ENCODE peak calls at places on chromosomes 5 and 9, in seven cellular contexts. C is fibroblast of villous mesenchyme; I is OCI-LY7; S is suprapubic skin; F is GM23338; K is hepatocyte; Y is CD8-positive, alpha-beta T cell. J is an unnamed sample.

GRCh38 chr5:953535-954449 is 54.8 kb upstream of the NKD2 start:
- DNase-seq in C (no peak), I (no peak), S (no peak), F (no peak), K (no peak), Y (no peak), J (no peak)

GRCh38 chr5:174571662-174572397 is 152.6 kb upstream of the MSX2 start:
- DNase-seq in C (peak), I (no peak), S (no peak), F (peak), K (peak), Y (no peak), J (peak)

GRCh38 chr5:342501-343460 is 21.3 kb downstream of the AHRR start:
- DNase-seq in C (no peak), I (no peak), S (no peak), F (no peak), K (no peak), Y (no peak), J (no peak)

GRCh38 chr5:170330568-170331054 is 33.0 kb upstream of the LCP2 start:
- DNase-seq in C (no peak), I (no peak), S (no peak), F (no peak), K (no peak), Y (no peak), J (no peak)

GRCh38 chr9:131361202-131361833 is 32.6 kb upstream of the PRRC2B start:
- DNase-seq in C (peak), I (no peak), S (no peak), F (no peak), K (peak), Y (no peak), J (no peak)

GRCh38 chr9:122382901-122383850 is 12.4 kb downstream of the PTGS1 start:
- DNase-seq in C (peak), I (no peak), S (no peak), F (no peak), K (no peak), Y (no peak), J (peak)

GRCh38 chr9:75101004-75101601 is 12.8 kb downstream of the OSTF1 start:
- DNase-seq in C (no peak), I (no peak), S (no peak), F (peak), K (no peak), Y (no peak), J (no peak)

GRCh38 chr5:8908055-8908683 is 637.7 kb downstream of the SEMA5A start:
- DNase-seq in C (peak), I (peak), S (no peak), F (peak), K (peak), Y (no peak), J (peak)

GRCh38 chr5:93580387-93581100 is 475 bp downstream of the NR2F1-AS1 start:
- DNase-seq in C (peak), I (no peak), S (no peak), F (no peak), K (no peak), Y (no peak), J (peak)

GRCh38 chr9:130681769-130682489 is 11.7 kb upstream of the EXOSC2 start:
- DNase-seq in C (no peak), I (peak), S (no peak), F (peak), K (no peak), Y (no peak), J (no peak)

GRCh38 chr9:120909904-120910303 is 16.7 kb downstream of the TRAF1 start:
- DNase-seq in C (no peak), I (no peak), S (no peak), F (no peak), K (no peak), Y (no peak), J (no peak)

GRCh38 chr5:147188200-147189108 is 46.4 kb upstream of the STK32A start:
- DNase-seq in C (peak), I (peak), S (no peak), F (peak), K (peak), Y (no peak), J (peak)

GRCh38 chr5:16932401-16932800 is 3.7 kb downstream of the MYO10 start:
- DNase-seq in C (peak), I (no peak), S (no peak), F (no peak), K (no peak), Y (no peak), J (no peak)

GRCh38 chr5:38621331-38621730 is 64.9 kb upstream of the LIFR start:
- DNase-seq in C (no peak), I (no peak), S (no peak), F (no peak), K (no peak), Y (no peak), J (no peak)

GRCh38 chr5:133233616-133234015 is 181.8 kb downstream of the HSPA4 start:
- DNase-seq in C (no peak), I (no peak), S (no peak), F (no peak), K (no peak), Y (no peak), J (no peak)

GRCh38 chr5:6759401-6759800 is 46.2 kb downstream of the TENT4A start:
- DNase-seq in C (no peak), I (no peak), S (peak), F (peak), K (no peak), Y (no peak), J (no peak)

GRCh38 chr5:92559743-92560142 is 1021.3 kb downstream of the NR2F1-AS1 start:
- DNase-seq in C (peak), I (no peak), S (no peak), F (peak), K (no peak), Y (no peak), J (peak)

GRCh38 chr5:159819671-159820411 is 96.4 kb upstream of the ADRA1B start:
- DNase-seq in C (peak), I (no peak), S (peak), F (no peak), K (peak), Y (no peak), J (peak)

GRCh38 chr9:89755835-89756234 is 151.0 kb downstream of the GADD45G start:
- DNase-seq in C (peak), I (no peak), S (no peak), F (no peak), K (peak), Y (no peak), J (peak)

GRCh38 chr5:16489322-16489791 is 23.8 kb upstream of the ZNF622 start:
- DNase-seq in C (peak), I (peak), S (no peak), F (peak), K (peak), Y (no peak), J (peak)

GRCh38 chr9:76957258-76957657 is 51.3 kb upstream of the PRUNE2 start:
- DNase-seq in C (no peak), I (no peak), S (no peak), F (no peak), K (no peak), Y (no peak), J (no peak)

GRCh38 chr9:5838884-5839571 is 6.1 kb upstream of the ERMP1 start:
- DNase-seq in C (peak), I (peak), S (no peak), F (peak), K (peak), Y (no peak), J (peak)

GRCh38 chr5:123035320-123035949 is 1.1 kb downstream of the PPIC start:
- DNase-seq in C (peak), I (no peak), S (peak), F (peak), K (peak), Y (no peak), J (peak)

GRCh38 chr5:83509535-83509934 is 38.0 kb downstream of the VCAN start:
- DNase-seq in C (peak), I (no peak), S (no peak), F (no peak), K (peak), Y (no peak), J (peak)

GRCh38 chr9:111588846-111589245 is 10.6 kb downstream of the PTGR1 start:
- DNase-seq in C (no peak), I (no peak), S (no peak), F (no peak), K (no peak), Y (no peak), J (peak)

GRCh38 chr9:132163876-132164603 is 2.2 kb downstream of the NTNG2 start:
- DNase-seq in C (no peak), I (no peak), S (no peak), F (peak), K (no peak), Y (no peak), J (no peak)

GRCh38 chr5:122221857-122222256 is 90.2 kb upstream of the SNCAIP start:
- DNase-seq in C (no peak), I (no peak), S (no peak), F (peak), K (no peak), Y (no peak), J (no peak)

GRCh38 chr9:70403618-70404025 is 10.8 kb downstream of the KLF9 start:
- DNase-seq in C (no peak), I (no peak), S (no peak), F (no peak), K (no peak), Y (no peak), J (no peak)

GRCh38 chr9:106883626-106884190 is 20.7 kb downstream of the ZNF462 start:
- DNase-seq in C (peak), I (no peak), S (no peak), F (no peak), K (no peak), Y (no peak), J (peak)

GRCh38 chr9:84839538-84839937 is 170.0 kb downstream of the NTRK2 start:
- DNase-seq in C (peak), I (no peak), S (no peak), F (no peak), K (peak), Y (no peak), J (no peak)

GRCh38 chr9:114539718-114540410 is 34.6 kb upstream of the WHRN start:
- DNase-seq in C (no peak), I (peak), S (no peak), F (peak), K (no peak), Y (no peak), J (no peak)

GRCh38 chr5:119058979-119059529 is 11.8 kb upstream of the DMXL1 start:
- DNase-seq in C (no peak), I (no peak), S (no peak), F (no peak), K (no peak), Y (no peak), J (no peak)

GRCh38 chr5:135592312-135593045 is 13.7 kb upstream of the CXCL14 start:
- DNase-seq in C (no peak), I (no peak), S (no peak), F (no peak), K (no peak), Y (no peak), J (no peak)

GRCh38 chr9:18255158-18255629 is 218.8 kb upstream of the ADAMTSL1 start:
- DNase-seq in C (peak), I (peak), S (peak), F (peak), K (peak), Y (peak), J (peak)

GRCh38 chr5:166596043-166596442 is 1695.4 kb upstream of the WWC1 start:
- DNase-seq in C (no peak), I (no peak), S (no peak), F (no peak), K (no peak), Y (no peak), J (no peak)

GRCh38 chr5:73319036-73319435 is 129.5 kb downstream of the FOXD1 start:
- DNase-seq in C (no peak), I (no peak), S (no peak), F (no peak), K (no peak), Y (no peak), J (no peak)
- H3K4me3 ChIP-seq in C (no peak), I (no peak), S (no peak), F (no peak), K (no peak), Y (no peak), J (no peak)

DNA sequence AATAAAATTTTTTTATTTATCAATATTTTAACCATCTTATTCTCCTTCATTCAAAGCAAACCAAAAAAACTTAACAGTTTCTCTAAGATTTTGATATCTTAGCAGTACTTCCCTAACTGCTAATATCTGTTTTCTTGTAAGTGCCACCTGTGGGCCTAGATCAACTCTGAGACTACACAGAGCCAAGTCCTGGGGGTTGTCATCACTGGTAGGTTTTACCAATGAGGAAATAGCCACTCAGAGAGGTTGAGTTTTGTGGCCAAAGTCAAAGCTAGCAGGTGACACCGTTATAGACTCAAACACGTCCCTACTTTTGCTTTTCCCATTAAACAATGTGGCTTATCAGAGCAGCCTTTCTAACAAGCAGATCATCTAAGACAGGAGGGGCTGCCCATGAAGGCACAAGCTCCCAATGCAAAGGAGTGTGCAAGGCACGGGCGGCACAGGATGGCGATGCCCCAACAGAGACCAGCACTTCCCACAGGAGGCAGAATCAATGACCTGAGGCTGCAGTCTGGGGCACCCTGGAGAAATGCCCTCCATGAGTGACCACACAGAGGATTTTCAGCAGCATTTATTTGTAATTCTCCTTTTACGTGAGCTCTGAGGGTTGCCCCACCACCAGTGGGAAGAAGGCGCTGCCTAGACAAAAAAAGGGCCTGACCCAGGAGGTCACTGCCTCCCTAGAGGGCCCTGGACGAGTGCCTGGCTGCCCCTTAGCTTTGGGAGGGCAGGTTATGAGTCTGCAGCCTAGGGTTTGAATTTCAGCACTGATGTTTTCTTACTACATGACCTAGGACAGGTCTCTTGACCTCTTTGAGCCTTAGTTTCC is 7.4 kb downstream of the TBC1D2 start:
- DNase-seq in C (no peak), I (no peak), S (no peak), F (no peak), K (no peak), Y (no peak), J (no peak)
- TF ChIP-seq CTCF in C (no peak), I (no peak), S (no peak), F (no peak), K (no peak), Y (no peak), J (no peak)

DNA sequence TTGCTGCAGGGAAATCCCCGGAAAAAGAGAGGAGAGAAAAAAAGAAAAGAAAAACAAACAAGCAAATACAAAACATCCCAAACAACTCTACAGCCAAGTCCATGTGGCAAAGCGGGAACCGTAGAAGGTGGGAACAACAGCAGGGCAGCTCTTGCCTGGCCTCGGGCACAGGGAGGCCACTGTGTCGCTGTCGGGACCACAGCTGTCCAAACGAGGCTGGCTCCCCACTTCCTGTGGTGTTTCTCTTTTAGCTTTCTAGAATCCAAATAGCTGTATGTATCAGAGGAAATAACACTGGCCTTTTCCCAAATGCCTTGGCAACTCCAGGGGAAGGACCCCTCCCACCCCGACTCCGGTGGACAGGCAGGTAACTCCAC is 41.6 kb upstream of the EQTN start:
- DNase-seq in C (no peak), I (no peak), S (no peak), F (no peak), K (no peak), Y (no peak), J (no peak)
- H3K4me3 ChIP-seq in C (no peak), I (no peak), S (no peak), F (no peak), K (no peak), Y (no peak), J (no peak)

GRCh38 chr9:109779711-109780452 is at the start of gene PALM2AKAP2:
- DNase-seq in C (peak), I (no peak), S (peak), F (peak), K (peak), Y (no peak), J (peak)
- TF ChIP-seq CTCF in C (peak), I (no peak), S (no peak), F (peak), K (peak), Y (no peak), J (peak)

GRCh38 chr5:73126381-73126780 is 6.0 kb downstream of the TMEM171 start:
- DNase-seq in C (peak), I (peak), S (no peak), F (no peak), K (no peak), Y (no peak), J (no peak)

GRCh38 chr5:73129143-73129542 is 8.8 kb downstream of the TMEM171 start:
- DNase-seq in C (no peak), I (no peak), S (no peak), F (no peak), K (no peak), Y (no peak), J (no peak)

GRCh38 chr5:73122875-73123810 is 2.8 kb downstream of the TMEM171 start:
- DNase-seq in C (peak), I (peak), S (no peak), F (peak), K (no peak), Y (no peak), J (peak)

GRCh38 chr5:73126957-73127356 is 6.6 kb downstream of the TMEM171 start:
- DNase-seq in C (no peak), I (peak), S (no peak), F (no peak), K (no peak), Y (no peak), J (no peak)

GRCh38 chr5:73125289-73125688 is 4.9 kb downstream of the TMEM171 start:
- DNase-seq in C (no peak), I (no peak), S (no peak), F (no peak), K (no peak), Y (no peak), J (no peak)
- H3K4me3 ChIP-seq in C (no peak), I (no peak), S (no peak), F (no peak), K (no peak), Y (no peak), J (no peak)

DNA sequence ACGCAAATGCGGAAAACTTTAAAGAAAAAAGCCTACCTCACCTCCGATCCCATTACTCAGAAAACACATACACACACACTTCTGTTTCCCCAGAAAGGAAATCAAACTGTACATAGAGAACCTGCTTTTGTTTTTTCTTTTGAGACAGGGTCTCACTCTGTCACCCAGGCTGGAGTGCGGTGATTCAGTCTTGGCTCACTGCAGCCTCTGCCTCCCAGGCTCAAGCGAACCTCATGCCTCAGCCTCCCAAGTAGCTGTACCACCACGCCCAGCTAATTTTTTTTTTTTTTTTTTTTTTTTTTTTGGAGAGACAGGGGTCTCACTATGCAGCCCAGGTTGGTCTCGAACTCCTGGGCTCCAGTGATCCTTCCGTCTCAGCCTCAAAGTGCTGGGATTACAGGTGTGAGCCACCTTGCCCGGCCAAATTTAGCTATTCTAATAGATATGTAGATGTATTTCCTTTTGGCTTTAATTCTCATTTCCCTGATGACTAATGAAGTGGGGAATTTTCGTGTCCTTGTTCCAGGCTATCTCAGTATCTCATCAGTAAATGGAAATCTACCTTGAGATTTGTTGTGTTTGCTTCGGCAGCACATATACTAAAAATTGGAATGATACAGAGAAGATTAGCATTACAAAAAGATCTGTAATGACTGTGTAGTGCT is 25.7 kb upstream of the EEIG1 start:
- DNase-seq in C (peak), I (no peak), S (no peak), F (no peak), K (no peak), Y (no peak), J (no peak)
- TF ChIP-seq CTCF in C (no peak), I (no peak), S (no peak), F (no peak), K (no peak), Y (no peak), J (no peak)

DNA sequence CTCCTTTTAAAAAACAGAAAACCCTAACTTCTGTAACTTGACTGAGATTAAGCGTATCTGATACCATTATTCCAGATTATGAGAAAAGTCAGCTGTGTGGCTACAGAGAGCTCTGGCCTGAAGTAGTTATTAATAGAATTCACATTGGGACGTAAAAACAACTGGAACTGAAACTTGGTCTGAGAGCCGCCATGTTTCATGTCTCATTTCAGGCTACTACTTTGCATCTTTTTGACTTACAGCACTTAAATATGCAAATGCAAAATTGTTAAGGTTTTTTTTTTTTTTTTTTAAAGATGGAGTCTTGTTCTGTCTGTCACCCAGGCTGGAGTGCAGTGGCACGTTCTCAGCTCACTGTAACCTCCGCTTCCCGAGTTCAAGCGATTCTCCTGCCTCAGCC is 25.2 kb downstream of the MAP3K1 start:
- DNase-seq in C (no peak), I (no peak), S (no peak), F (no peak), K (no peak), Y (no peak), J (no peak)
- H3K4me3 ChIP-seq in C (no peak), I (no peak), S (no peak), F (no peak), K (no peak), Y (no peak), J (no peak)